ENCODE peak calls at places on chromosome 4, in seven cellular contexts. B, X, N, Z, C, F and G are unnamed samples.

GRCh38 chr4:169663894-169664293 is 43.5 kb downstream of the CLCN3 start:
- DNase-seq in X (no peak), F (no peak), B (no peak), C (no peak), N (no peak), Z (no peak), G (no peak)

GRCh38 chr4:65386927-65387326 is 283.4 kb downstream of the EPHA5 start:
- DNase-seq in C (no peak), B (no peak), F (no peak), X (no peak), Z (no peak), N (no peak), G (no peak)

GRCh38 chr4:73721419-73721818 is 18.9 kb upstream of the CXCL8 start:
- DNase-seq in N (no peak), Z (no peak), B (no peak), C (no peak), X (no peak), F (no peak), G (no peak)

GRCh38 chr4:39067451-39067850 is 5.4 kb downstream of the KLHL5 start:
- DNase-seq in X (no peak), F (no peak), B (no peak), Z (no peak), C (no peak), N (no peak), G (no peak)

GRCh38 chr4:184899261-184900134 is 73.7 kb upstream of the ACSL1 start:
- DNase-seq in B (no peak), F (no peak), X (no peak), N (no peak), Z (peak), C (no peak), G (no peak)

GRCh38 chr4:185139736-185140135 is 3.3 kb upstream of the SLC25A4 start:
- DNase-seq in F (no peak), Z (no peak), B (no peak), C (no peak), N (no peak), X (no peak), G (no peak)

GRCh38 chr4:70183168-70183939 is 12.2 kb upstream of the ODAM start:
- DNase-seq in Z (peak), X (no peak), F (peak), C (no peak), B (no peak), N (no peak), G (peak)

GRCh38 chr4:40848981-40849380 is 99.2 kb downstream of the NSUN7 start:
- DNase-seq in B (no peak), X (no peak), Z (no peak), F (no peak), C (no peak), N (no peak), G (no peak)

GRCh38 chr4:156686120-156686519 is 285.5 kb downstream of the PDGFC start:
- DNase-seq in F (no peak), B (no peak), Z (no peak), X (no peak), C (no peak), N (no peak), G (peak)

GRCh38 chr4:109079731-109080130 is 222.7 kb downstream of the COL25A1 start:
- DNase-seq in B (no peak), F (no peak), C (no peak), X (no peak), Z (no peak), N (no peak), G (no peak)

GRCh38 chr4:86909945-86910344 is 17.7 kb upstream of the C4orf36 start:
- DNase-seq in B (no peak), Z (no peak), N (no peak), C (no peak), X (no peak), F (no peak), G (no peak)

GRCh38 chr4:156362581-156362980 is 408.9 kb upstream of the CTSO start:
- DNase-seq in F (no peak), N (no peak), B (no peak), C (no peak), Z (no peak), X (no peak), G (no peak)

GRCh38 chr4:153576443-153576774 is 107.7 kb upstream of the TLR2 start:
- DNase-seq in F (no peak), X (no peak), Z (no peak), B (no peak), C (no peak), N (no peak), G (no peak)

GRCh38 chr4:1233641-1234277 is 15.2 kb downstream of the CTBP1 start:
- DNase-seq in N (peak), B (no peak), X (peak), C (peak), F (no peak), Z (no peak), G (peak)

GRCh38 chr4:137307806-137308205 is 224.5 kb downstream of the PCDH18 start:
- DNase-seq in X (no peak), N (peak), C (no peak), F (no peak), B (peak), Z (no peak), G (no peak)

GRCh38 chr4:135718019-135718418 is 1516.4 kb upstream of the PABPC4L start:
- DNase-seq in B (no peak), C (no peak), X (no peak), Z (no peak), N (no peak), F (no peak), G (no peak)

GRCh38 chr4:8744083-8744805 is 127.4 kb downstream of the HMX1 start:
- DNase-seq in C (peak), X (no peak), Z (no peak), F (no peak), N (no peak), B (peak), G (peak)

GRCh38 chr4:145909331-145909730 is 29.3 kb downstream of the ZNF827 start:
- DNase-seq in F (peak), N (peak), Z (peak), C (peak), B (no peak), X (no peak), G (peak)

GRCh38 chr4:90215286-90215685 is 88.1 kb downstream of the CCSER1 start:
- DNase-seq in C (no peak), Z (no peak), X (no peak), B (no peak), N (no peak), F (no peak), G (no peak)

GRCh38 chr4:79247695-79248394 is 78.0 kb downstream of the NAA11 start:
- DNase-seq in F (no peak), N (no peak), B (no peak), X (no peak), C (peak), Z (no peak), G (no peak)

GRCh38 chr4:40563401-40563800 is 66.3 kb downstream of the RBM47 start:
- DNase-seq in X (no peak), B (no peak), F (no peak), Z (no peak), C (no peak), N (no peak), G (no peak)

GRCh38 chr4:139593091-139593564 is 37.1 kb upstream of the SETD7 start:
- DNase-seq in Z (no peak), C (no peak), B (no peak), N (no peak), X (no peak), F (peak), G (no peak)

GRCh38 chr4:186644316-186644638 is 79.4 kb downstream of the FAT1 start:
- DNase-seq in Z (no peak), C (no peak), X (no peak), F (no peak), N (no peak), B (no peak), G (no peak)

GRCh38 chr4:186644737-186645261 is 78.9 kb downstream of the FAT1 start:
- DNase-seq in C (no peak), F (no peak), X (no peak), N (no peak), Z (no peak), B (no peak), G (no peak)

GRCh38 chr4:186642530-186642929 is 81.1 kb downstream of the FAT1 start:
- DNase-seq in X (no peak), C (no peak), F (no peak), Z (no peak), B (no peak), N (no peak), G (no peak)

GRCh38 chr4:186642998-186643397 is 80.7 kb downstream of the FAT1 start:
- DNase-seq in X (no peak), C (no peak), B (peak), Z (no peak), N (no peak), F (no peak), G (no peak)

DNA sequence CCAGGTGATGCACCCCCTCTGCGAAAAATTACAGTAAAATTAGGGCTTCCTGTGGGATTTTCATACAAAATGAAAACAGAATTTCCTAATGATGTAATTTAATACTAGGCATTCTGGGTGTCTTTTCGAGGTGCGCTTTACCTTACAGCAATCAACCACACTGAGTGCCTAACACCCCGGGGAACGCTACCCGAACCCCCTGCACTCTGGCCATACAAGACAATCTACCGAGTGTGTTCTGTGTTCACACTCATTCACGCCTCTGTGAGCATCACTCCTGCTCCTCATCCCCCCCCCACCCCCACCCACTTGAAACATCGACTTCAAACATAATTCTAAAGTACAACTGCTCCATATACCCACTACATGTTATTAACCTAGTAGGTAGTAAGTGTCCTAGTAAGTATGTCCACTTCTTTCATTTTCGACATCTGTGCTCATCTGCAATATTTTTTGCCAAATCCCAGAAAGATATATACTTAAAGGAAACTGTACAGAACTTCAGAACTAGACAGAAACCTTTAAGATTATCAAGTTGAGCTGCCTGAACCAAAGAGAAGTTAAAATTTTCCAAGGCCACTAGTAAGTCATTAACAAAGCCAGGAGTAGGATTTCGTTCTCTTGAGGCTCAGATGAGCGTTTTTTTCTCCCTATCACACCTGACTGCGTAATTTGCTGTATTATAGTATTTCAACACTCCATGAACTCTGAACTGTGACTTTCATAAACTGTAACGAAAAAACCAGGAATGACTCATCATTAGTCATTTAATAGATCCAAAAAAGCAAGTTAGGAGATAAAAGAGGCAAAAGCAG is 79.9 kb downstream of the FAT1 start:
- DNase-seq in Z (no peak), B (no peak), C (no peak), X (no peak), F (peak), N (no peak), G (no peak)
- TF ChIP-seq EP300 in Z (no peak), B (no peak), C (no peak), X (no peak), F (no peak), N (no peak), G (no peak)

DNA sequence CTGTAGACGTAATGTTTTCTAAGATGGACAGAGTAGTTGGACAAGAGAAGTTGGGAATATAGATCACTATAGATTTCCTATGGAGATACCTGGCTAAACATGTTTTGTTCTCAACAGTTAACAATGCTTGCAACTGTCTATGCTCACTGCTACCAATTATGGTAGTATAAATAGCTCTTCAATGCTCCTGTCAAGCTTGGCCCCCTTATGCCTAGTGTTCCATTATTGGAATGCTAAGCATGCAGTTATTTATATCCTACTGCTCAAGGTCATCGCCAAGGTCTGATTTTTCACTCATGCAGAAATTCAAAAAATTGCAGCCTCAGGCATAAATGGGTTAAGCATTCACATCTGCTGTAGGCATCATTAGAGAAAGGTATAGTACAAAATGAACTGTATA is 519.0 kb downstream of the IL15 start:
- DNase-seq in X (no peak), N (no peak), C (no peak), Z (no peak), B (no peak), F (no peak), G (no peak)
- TF ChIP-seq EP300 in X (no peak), N (no peak), C (no peak), Z (no peak), B (no peak), F (no peak), G (no peak)

DNA sequence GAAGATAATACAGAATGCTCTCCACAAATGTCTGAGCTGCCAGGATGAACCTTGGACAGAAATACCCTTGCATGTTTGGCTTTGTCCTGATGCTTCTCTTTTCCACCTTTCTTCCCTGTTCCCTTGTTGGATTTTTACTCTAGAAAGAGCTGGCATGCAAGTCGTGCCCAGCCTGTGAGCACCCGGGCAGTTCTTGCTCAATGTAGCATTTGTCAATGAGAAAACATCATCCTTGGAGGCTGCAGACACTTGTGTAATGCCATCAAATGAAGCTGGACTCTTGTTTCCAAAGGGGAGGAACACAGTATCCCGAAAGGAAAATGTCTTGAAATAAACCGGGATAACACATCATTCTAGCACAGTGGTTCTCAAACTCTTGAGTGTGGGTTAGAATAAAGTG is 237.1 kb downstream of the SPATA18 start:
- DNase-seq in C (no peak), N (no peak), B (no peak), Z (no peak), F (no peak), X (no peak), G (no peak)
- TF ChIP-seq EP300 in C (no peak), N (no peak), B (no peak), Z (no peak), F (no peak), X (no peak), G (no peak)

DNA sequence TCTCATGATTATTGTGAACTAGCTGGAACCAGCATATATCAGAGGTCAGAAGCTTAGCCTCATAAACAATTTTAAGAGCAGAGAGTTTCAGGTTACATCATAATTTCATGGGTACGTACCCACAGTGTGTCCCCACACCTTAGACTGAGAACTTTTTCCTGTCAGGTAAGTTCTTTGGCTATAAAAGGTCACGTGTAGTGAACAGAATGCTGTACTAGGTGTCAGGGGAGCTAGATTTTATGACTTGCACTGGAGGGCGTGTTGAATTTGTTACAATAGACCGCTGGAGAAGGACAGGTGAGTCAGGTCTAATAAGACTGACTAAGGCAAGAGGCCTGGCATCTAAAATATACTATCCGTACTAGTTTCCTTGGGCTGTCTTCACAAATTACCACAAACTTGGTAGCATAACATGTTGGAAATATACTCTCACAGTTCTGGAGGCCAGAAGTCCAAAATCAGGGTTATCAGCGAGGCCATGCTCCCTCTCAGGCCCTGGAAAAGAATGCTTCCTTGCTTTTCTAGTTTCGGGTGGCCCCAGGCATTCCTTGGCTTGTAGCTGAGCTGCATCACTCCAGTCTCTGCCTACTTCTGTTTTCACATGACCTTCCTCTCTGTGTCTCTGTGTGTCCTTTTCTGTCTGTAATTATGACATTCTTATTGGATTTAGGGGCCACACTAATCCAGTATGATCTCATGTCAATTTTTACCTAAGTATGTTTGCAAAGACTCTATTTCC is 512.0 kb upstream of the NR3C2 start:
- DNase-seq in N (no peak), Z (no peak), B (no peak), C (no peak), F (no peak), X (no peak), G (no peak)
- TF ChIP-seq EP300 in N (no peak), Z (no peak), B (no peak), C (no peak), F (no peak), X (no peak), G (no peak)

GRCh38 chr4:61445374-61446063 is 245.4 kb downstream of the ADGRL3 start:
- DNase-seq in X (no peak), C (no peak), Z (no peak), B (no peak), N (no peak), F (no peak), G (no peak)

GRCh38 chr4:61447918-61448317 is 247.8 kb downstream of the ADGRL3 start:
- DNase-seq in B (no peak), F (no peak), X (no peak), N (no peak), Z (no peak), C (no peak), G (no peak)

GRCh38 chr4:61442936-61443335 is 242.8 kb downstream of the ADGRL3 start:
- DNase-seq in X (no peak), C (no peak), N (no peak), B (no peak), F (no peak), Z (no peak), G (no peak)

GRCh38 chr4:61443813-61444510 is 243.8 kb downstream of the ADGRL3 start:
- DNase-seq in B (no peak), F (no peak), X (no peak), N (no peak), Z (no peak), C (no peak), G (no peak)

GRCh38 chr4:61446957-61447356 is 246.8 kb downstream of the ADGRL3 start:
- DNase-seq in C (no peak), Z (no peak), F (no peak), B (no peak), X (no peak), N (no peak), G (no peak)
- TF ChIP-seq EP300 in C (no peak), Z (no peak), F (no peak), B (no peak), X (no peak), N (no peak), G (no peak)

DNA sequence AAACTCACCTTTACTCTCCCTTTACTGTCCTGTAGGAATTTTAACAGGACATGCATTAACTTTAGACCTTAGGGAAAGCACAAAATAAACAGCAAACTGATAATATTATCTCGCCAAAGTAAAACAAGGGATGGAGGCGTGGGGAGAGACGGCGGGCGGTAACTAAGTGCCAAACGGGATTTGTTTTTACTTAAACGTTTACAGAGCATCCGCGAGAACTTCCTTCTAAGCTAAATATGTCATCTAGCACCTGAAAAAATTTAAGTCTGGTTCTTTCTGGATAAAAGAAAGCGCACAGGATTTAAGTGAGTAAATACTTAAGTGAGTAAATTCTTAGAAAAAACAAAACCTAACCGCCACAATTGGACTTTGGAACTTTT is 108.5 kb downstream of the SPRY1 start:
- DNase-seq in B (no peak), F (peak), Z (peak), C (no peak), N (no peak), X (no peak), G (no peak)
- TF ChIP-seq EP300 in B (no peak), F (no peak), Z (no peak), C (no peak), N (no peak), X (no peak), G (no peak)

DNA sequence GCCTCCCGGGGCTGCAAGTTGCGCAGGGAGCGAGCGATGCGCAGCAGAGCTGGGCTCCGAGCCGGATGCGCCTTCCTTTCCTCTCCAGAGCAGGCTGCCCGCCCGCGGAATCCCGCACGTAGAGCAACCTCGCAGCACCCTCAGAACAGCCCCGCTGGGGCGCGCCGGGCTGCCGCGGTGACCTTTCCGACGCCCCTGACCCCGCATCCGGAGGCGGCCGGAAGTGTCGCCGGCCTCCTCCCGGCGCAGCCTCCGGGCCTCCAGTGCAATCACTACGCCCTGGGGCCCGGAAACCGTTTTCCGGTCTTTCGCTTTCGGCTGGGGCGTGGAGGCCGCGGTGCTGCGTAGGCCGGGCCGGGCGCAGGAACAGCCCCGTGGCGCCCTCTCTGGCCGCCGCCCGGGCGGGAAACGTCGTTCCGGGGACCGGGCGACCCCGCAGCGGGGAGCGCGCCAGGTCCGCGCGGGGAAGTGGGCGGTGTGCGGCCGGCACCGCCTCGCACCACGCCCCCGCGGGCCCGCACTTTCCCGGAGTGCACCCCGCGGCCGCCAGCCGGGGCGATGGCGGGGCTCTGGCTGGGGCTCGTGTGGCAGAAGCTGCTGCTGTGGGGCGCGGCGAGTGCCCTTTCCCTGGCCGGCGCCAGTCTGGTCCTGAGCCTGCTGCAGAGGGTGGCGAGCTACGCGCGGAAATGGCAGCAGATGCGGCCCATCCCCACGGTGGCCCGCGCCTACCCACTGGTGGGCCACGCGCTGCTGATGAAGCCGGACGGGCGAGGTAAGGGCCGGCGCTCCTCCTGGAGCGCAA is at the start of gene CYP4V2:
- DNase-seq in F (peak), N (peak), B (peak), Z (peak), X (peak), C (peak), G (peak)
- TF ChIP-seq EP300 in F (no peak), N (no peak), B (peak), Z (no peak), X (no peak), C (no peak), G (no peak)